ENCODE peak calls at places on chromosomes 4 and X, in six cellular contexts. Z is fibroblast of villous mesenchyme, K is tibial nerve, G is mammary epithelial cell, O is brain microvascular endothelial cell, A is A549. Q is an unnamed sample.

GRCh38 chr4:119231517-119231916 is 19.0 kb downstream of the USP53 start:
- DNase-seq in Z (no peak), G (no peak), A (no peak), K (no peak), O (no peak), Q (no peak)

GRCh38 chr4:119313237-119313636 is 8.7 kb downstream of the FABP2 start:
- DNase-seq in Z (peak; percentile 5), G (no peak), A (no peak), K (no peak), O (no peak), Q (no peak)

GRCh38 chr4:60201052-60201673 is 999.0 kb upstream of the ADGRL3 start:
- DNase-seq in G (peak; percentile 22), A (no peak), K (peak; percentile 31), O (peak; percentile 42), Z (peak; percentile 43), Q (peak; percentile 64)

GRCh38 chrX:130091976-130092522 is 18.2 kb downstream of the ELF4 start:
- DNase-seq in Z (no peak), O (no peak), K (no peak), G (no peak), A (no peak), Q (no peak)

GRCh38 chr4:142404191-142404611 is 441.9 kb downstream of the INPP4B start:
- DNase-seq in A (peak; percentile 20), K (no peak), O (peak; percentile 77), Z (peak; percentile 56), G (peak; percentile 81), Q (peak; percentile 77)

GRCh38 chrX:118495958-118496762 is 545 bp downstream of the DOCK11 start:
- DNase-seq in G (peak; percentile 8), Z (no peak), A (no peak), O (no peak), K (peak; percentile 39), Q (peak; percentile 8)

GRCh38 chrX:43808231-43808630 is 74.0 kb downstream of the MAOB start:
- DNase-seq in K (no peak), G (no peak), Z (no peak), A (no peak), O (no peak), Q (no peak)

GRCh38 chr4:109303141-109303499 is 662 bp upstream of the COL25A1 start:
- DNase-seq in G (no peak), O (no peak), Z (no peak), K (no peak), A (no peak), Q (peak; percentile 21)

GRCh38 chr4:54226399-54227260 is 2.5 kb upstream of the PDGFRA start:
- DNase-seq in A (no peak), O (peak; percentile 14), Z (peak; percentile 91), G (no peak), K (peak; percentile 73), Q (no peak)

GRCh38 chr4:57270350-57270749 is 160.2 kb upstream of the IGFBP7 start:
- DNase-seq in G (no peak), K (no peak), O (no peak), A (no peak), Z (no peak), Q (no peak)

GRCh38 chrX:152137771-152138387 is 498 bp downstream of the MAGEA10 start:
- DNase-seq in O (no peak), Z (no peak), K (no peak), G (no peak), A (no peak), Q (no peak)

GRCh38 chrX:119194631-119195030 is 41.5 kb upstream of the PGRMC1 start:
- DNase-seq in Z (peak; percentile 37), A (no peak), K (no peak), O (no peak), G (no peak), Q (peak; percentile 5)

GRCh38 chr4:75912968-75913367 is 10.7 kb upstream of the PPEF2 start:
- DNase-seq in O (no peak), G (no peak), K (no peak), Z (no peak), A (no peak), Q (no peak)

GRCh38 chr4:114087596-114088230 is 108.3 kb upstream of the ARSJ start:
- DNase-seq in O (peak; percentile 40), A (no peak), K (no peak), G (no peak), Z (peak; percentile 60), Q (no peak)

GRCh38 chr4:6908397-6909112 is 1.1 kb upstream of the TBC1D14 start:
- DNase-seq in G (no peak), A (no peak), O (peak; percentile 45), Z (peak; percentile 64), K (no peak), Q (no peak)

DNA sequence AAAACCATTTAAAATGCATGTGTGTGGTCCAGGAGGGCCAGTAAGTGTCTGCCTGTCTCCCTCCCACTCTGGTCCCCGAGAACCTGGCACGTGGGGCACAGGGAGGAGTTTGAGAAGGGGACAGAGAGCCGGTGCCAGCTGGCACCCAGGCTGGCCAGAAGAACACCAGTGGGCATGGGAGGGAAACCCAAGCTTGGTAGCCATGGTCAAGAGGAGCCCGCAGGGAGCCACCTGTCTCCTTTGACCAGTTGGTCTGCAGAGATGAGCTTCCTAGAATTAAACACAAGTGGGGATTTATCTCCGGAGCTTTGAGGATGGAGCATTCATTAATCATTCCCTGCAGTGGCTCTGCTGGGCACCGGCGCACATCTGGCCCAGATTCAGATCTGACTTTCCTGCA is 41.6 kb downstream of the HMX1 start:
- DNase-seq in O (no peak), G (no peak), Z (no peak), K (no peak), A (no peak), Q (no peak)
- H3K4me3 ChIP-seq in O (no peak overlapping the region), G (no peak overlapping the region), Z (no peak overlapping the region), K (no peak overlapping the region), A (no peak overlapping the region), Q (no peak overlapping the region)

DNA sequence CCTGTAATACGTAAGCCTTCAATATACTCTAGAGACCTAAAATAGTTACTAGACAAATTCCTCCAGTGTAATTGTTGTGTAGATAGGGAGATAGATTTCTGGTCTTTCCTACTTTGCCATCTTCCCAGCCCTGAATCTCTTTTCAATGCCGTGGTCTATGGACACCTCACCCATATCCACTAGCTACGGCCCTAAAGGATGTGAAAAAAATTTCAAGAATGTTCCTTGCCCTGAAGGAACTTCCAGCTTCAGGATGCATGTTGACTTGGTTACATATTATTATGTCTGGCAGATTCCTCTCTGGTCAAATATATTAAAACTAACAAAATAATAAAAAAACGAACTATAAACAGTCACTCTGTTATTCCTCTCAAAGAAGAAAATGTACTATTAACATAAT is 52.4 kb upstream of the TSPAN5 start:
- DNase-seq in K (no peak), G (no peak), Z (peak; percentile 23), A (no peak), O (peak; percentile 41), Q (no peak)
- TF ChIP-seq CTCF in K (no peak), G (no peak), Z (no peak), A (no peak), O (no peak), Q (no peak)

DNA sequence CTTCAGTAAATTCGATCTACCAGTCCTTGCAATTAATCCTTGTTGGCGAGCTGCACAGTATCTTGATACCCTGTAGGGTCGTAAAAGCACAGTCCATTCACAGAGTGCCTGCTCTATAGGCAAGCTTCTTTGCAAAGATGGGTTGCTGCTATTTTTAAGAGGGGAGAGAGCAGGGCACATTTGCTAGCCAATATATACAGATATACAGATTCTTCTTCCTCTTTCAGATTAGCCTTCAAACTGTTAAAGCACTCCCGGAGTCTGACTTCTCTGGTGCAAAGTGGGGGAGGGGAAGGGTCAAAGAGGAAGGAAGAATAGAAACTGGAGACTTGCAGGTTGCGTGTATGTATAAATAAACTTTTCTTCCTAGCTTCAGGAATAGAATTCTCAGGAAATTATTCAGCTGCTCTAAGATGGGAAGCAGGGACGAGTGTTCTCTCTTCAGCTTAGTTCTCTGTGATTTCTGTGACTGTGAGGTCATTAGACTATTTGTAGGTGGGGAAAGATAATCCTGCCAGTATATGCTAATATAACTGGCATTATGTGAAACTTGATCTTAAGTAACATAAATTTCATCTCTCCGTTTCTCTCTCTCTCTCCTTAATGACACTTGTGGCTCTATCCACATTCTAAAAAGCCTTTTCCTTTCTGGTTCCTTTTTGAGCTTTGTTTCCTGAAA is at the start of gene CYSLTR1:
- DNase-seq in K (peak; percentile 24), A (no peak), Z (no peak), G (no peak), O (no peak), Q (no peak)
- H3K4me3 ChIP-seq in K (peak within 1 kb of the TSS; percentile 37), A (no peak within 1 kb of the TSS), Z (no peak within 1 kb of the TSS), G (no peak within 1 kb of the TSS), O (no peak within 1 kb of the TSS), Q (no peak within 1 kb of the TSS)

GRCh38 chrX:153412746-153413720 is 1.8 kb downstream of the ZFP92 start:
- DNase-seq in O (no peak), A (no peak), Z (no peak), G (no peak), K (no peak), Q (no peak)
- TF ChIP-seq CTCF in O (peak; percentile 35), A (peak; percentile 12), Z (no peak), G (no peak), K (no peak), Q (no peak)